ENCODE peak calls at places on chromosomes 13 and 19, in seven cellular contexts. One of them, this sample, is unnamed.

GRCh38 chr19:35213678-35214632 is 14.6 kb downstream of the FAM187B start:
- DNase-seq in effector CD4-positive, alpha-beta T cell: peak; percentile 84
- DNase-seq in fibroblast of lung: peak; percentile 20
- DNase-seq in amniotic stem cell: peak; percentile 4
- DNase-seq in prostate gland: peak; percentile 91
- DNase-seq in stimulated activated CD4-positive, alpha-beta T cell treated with anti-CD3 and anti-CD28 coated beads, Interleukin-1b, Interleukin-23, amount 100 ng/mL, for 24 hours: peak; percentile 69
- DNase-seq in memory B cell: peak; percentile 73
- DNase-seq in this sample: peak; percentile 93

GRCh38 chr19:38417544-38418506 is 8.2 kb downstream of the RASGRP4 start:
- DNase-seq in effector CD4-positive, alpha-beta T cell: peak; percentile 13
- DNase-seq in amniotic stem cell: no peak
- DNase-seq in prostate gland: no peak
- DNase-seq in fibroblast of lung: no peak
- DNase-seq in memory B cell: peak; percentile 50
- DNase-seq in stimulated activated CD4-positive, alpha-beta T cell treated with anti-CD3 and anti-CD28 coated beads, Interleukin-1b, Interleukin-23, amount 100 ng/mL, for 24 hours: no peak
- DNase-seq in this sample: peak; percentile 57

GRCh38 chr13:97226788-97227627 is 4.9 kb downstream of the MBNL2 start:
- DNase-seq in fibroblast of lung: no peak
- DNase-seq in stimulated activated CD4-positive, alpha-beta T cell treated with anti-CD3 and anti-CD28 coated beads, Interleukin-1b, Interleukin-23, amount 100 ng/mL, for 24 hours: no peak
- DNase-seq in amniotic stem cell: no peak
- DNase-seq in effector CD4-positive, alpha-beta T cell: peak; percentile 38
- DNase-seq in prostate gland: no peak
- DNase-seq in memory B cell: no peak
- DNase-seq in this sample: peak; percentile 24

GRCh38 chr13:45108716-45109706 is 11.3 kb upstream of the GTF2F2 start:
- DNase-seq in memory B cell: no peak
- DNase-seq in fibroblast of lung: peak; percentile 74
- DNase-seq in prostate gland: no peak
- DNase-seq in effector CD4-positive, alpha-beta T cell: no peak
- DNase-seq in stimulated activated CD4-positive, alpha-beta T cell treated with anti-CD3 and anti-CD28 coated beads, Interleukin-1b, Interleukin-23, amount 100 ng/mL, for 24 hours: no peak
- DNase-seq in amniotic stem cell: no peak
- DNase-seq in this sample: no peak

GRCh38 chr13:60335531-60335930 is 61.5 kb upstream of the TDRD3 start:
- DNase-seq in amniotic stem cell: no peak
- DNase-seq in memory B cell: no peak
- DNase-seq in prostate gland: no peak
- DNase-seq in stimulated activated CD4-positive, alpha-beta T cell treated with anti-CD3 and anti-CD28 coated beads, Interleukin-1b, Interleukin-23, amount 100 ng/mL, for 24 hours: no peak
- DNase-seq in fibroblast of lung: peak; percentile 20
- DNase-seq in effector CD4-positive, alpha-beta T cell: no peak
- DNase-seq in this sample: peak; percentile 28

GRCh38 chr19:4678881-4679379 is 8.8 kb upstream of the MYDGF start:
- DNase-seq in memory B cell: no peak
- DNase-seq in fibroblast of lung: peak; percentile 23
- DNase-seq in stimulated activated CD4-positive, alpha-beta T cell treated with anti-CD3 and anti-CD28 coated beads, Interleukin-1b, Interleukin-23, amount 100 ng/mL, for 24 hours: no peak
- DNase-seq in prostate gland: no peak
- DNase-seq in amniotic stem cell: no peak
- DNase-seq in effector CD4-positive, alpha-beta T cell: no peak
- DNase-seq in this sample: peak; percentile 19

GRCh38 chr13:110887242-110887954 is 27.5 kb downstream of the ANKRD10 start:
- DNase-seq in memory B cell: no peak
- DNase-seq in prostate gland: no peak
- DNase-seq in effector CD4-positive, alpha-beta T cell: no peak
- DNase-seq in stimulated activated CD4-positive, alpha-beta T cell treated with anti-CD3 and anti-CD28 coated beads, Interleukin-1b, Interleukin-23, amount 100 ng/mL, for 24 hours: no peak
- DNase-seq in fibroblast of lung: no peak
- DNase-seq in amniotic stem cell: no peak
- DNase-seq in this sample: no peak

GRCh38 chr19:56309511-56310185 is 5.0 kb downstream of the ZSCAN5A start:
- DNase-seq in effector CD4-positive, alpha-beta T cell: peak; percentile 27
- DNase-seq in fibroblast of lung: peak; percentile 8
- DNase-seq in prostate gland: no peak
- DNase-seq in memory B cell: peak; percentile 62
- DNase-seq in amniotic stem cell: no peak
- DNase-seq in stimulated activated CD4-positive, alpha-beta T cell treated with anti-CD3 and anti-CD28 coated beads, Interleukin-1b, Interleukin-23, amount 100 ng/mL, for 24 hours: peak; percentile 17
- DNase-seq in this sample: peak; percentile 68

GRCh38 chr13:82447452-82448030 is 1434.7 kb downstream of the SLITRK1 start:
- DNase-seq in memory B cell: no peak
- DNase-seq in effector CD4-positive, alpha-beta T cell: no peak
- DNase-seq in stimulated activated CD4-positive, alpha-beta T cell treated with anti-CD3 and anti-CD28 coated beads, Interleukin-1b, Interleukin-23, amount 100 ng/mL, for 24 hours: no peak
- DNase-seq in fibroblast of lung: no peak
- DNase-seq in amniotic stem cell: no peak
- DNase-seq in prostate gland: no peak
- DNase-seq in this sample: no peak

GRCh38 chr13:86087241-86087640 is 288.0 kb upstream of the SLITRK6 start:
- DNase-seq in prostate gland: no peak
- DNase-seq in effector CD4-positive, alpha-beta T cell: no peak
- DNase-seq in amniotic stem cell: no peak
- DNase-seq in memory B cell: no peak
- DNase-seq in stimulated activated CD4-positive, alpha-beta T cell treated with anti-CD3 and anti-CD28 coated beads, Interleukin-1b, Interleukin-23, amount 100 ng/mL, for 24 hours: no peak
- DNase-seq in fibroblast of lung: peak; percentile 19
- DNase-seq in this sample: no peak